ENCODE peak calls at places on chromosomes 3 and 15, in four cellular contexts. E, A, J and W are unnamed samples.

GRCh38 chr3:90091557-90091956 is 984.1 kb downstream of the EPHA3 start:
- DNase-seq in J (peak), A (no peak), E (no peak), W (peak)

GRCh38 chr15:67512140-67512539 is 8.8 kb upstream of the C15orf61 start:
- DNase-seq in E (no peak), A (no peak), J (no peak), W (no peak)

GRCh38 chr3:38003371-38003816 is 12.8 kb downstream of the VILL start:
- DNase-seq in E (no peak), J (peak), A (peak), W (peak)

GRCh38 chr15:98914626-98915025 is 93.0 kb downstream of the PGPEP1L start:
- DNase-seq in E (no peak), A (no peak), J (no peak), W (no peak)

GRCh38 chr15:47415539-47415971 is 301.8 kb upstream of the SEMA6D start:
- DNase-seq in J (peak), A (no peak), E (no peak), W (no peak)

GRCh38 chr3:58898513-58898912 is 151.3 kb downstream of the CFAP20DC start:
- DNase-seq in A (no peak), E (no peak), J (no peak), W (no peak)

GRCh38 chr3:62226601-62227339 is 146.6 kb downstream of the FEZF2 start:
- DNase-seq in J (no peak), A (no peak), E (no peak), W (no peak)

GRCh38 chr3:8589880-8590556 is 54.6 kb downstream of the SSUH2 start:
- DNase-seq in A (no peak), J (no peak), E (no peak), W (no peak)

GRCh38 chr15:58923696-58924300 is 9.7 kb downstream of the SLTM start:
- DNase-seq in J (no peak), E (no peak), A (no peak), W (no peak)

GRCh38 chr15:57607570-57608000 is 15.9 kb downstream of the MYZAP start:
- DNase-seq in E (no peak), A (no peak), J (peak), W (no peak)

GRCh38 chr3:153315781-153316180 is 153.8 kb downstream of the RAP2B start:
- DNase-seq in E (no peak), A (no peak), J (no peak), W (no peak)

GRCh38 chr3:5463986-5464385 is 276.5 kb downstream of the EDEM1 start:
- DNase-seq in A (no peak), E (no peak), J (no peak), W (no peak)

GRCh38 chr3:188707396-188708288 is 464.1 kb upstream of the TPRG1 start:
- DNase-seq in E (no peak), J (peak), A (no peak), W (no peak)

GRCh38 chr3:115836944-115837343 is 213.6 kb downstream of the GAP43 start:
- DNase-seq in J (no peak), A (peak), E (no peak), W (peak)

GRCh38 chr3:184172681-184173373 is 1.8 kb upstream of the AP2M1 start:
- DNase-seq in J (no peak), E (no peak), A (no peak), W (no peak)

GRCh38 chr3:187975571-187976360 is 178.2 kb upstream of the LPP start:
- DNase-seq in E (no peak), A (no peak), J (no peak), W (no peak)

GRCh38 chr3:13018039-13018431 is 55.2 kb downstream of the IQSEC1 start:
- DNase-seq in J (no peak), E (no peak), A (no peak), W (no peak)

GRCh38 chr15:50166216-50166615 is 15.8 kb upstream of the SLC27A2 start:
- DNase-seq in J (no peak), E (no peak), A (no peak), W (no peak)

GRCh38 chr3:157160652-157161480 is 919 bp upstream of the CCNL1 start:
- DNase-seq in E (no peak), J (peak), A (peak), W (peak)

GRCh38 chr3:32325957-32326356 is 65.7 kb upstream of the CMTM7 start:
- DNase-seq in J (no peak), A (no peak), E (no peak), W (no peak)

GRCh38 chr15:100265641-100266035 is 76.1 kb downstream of the ADAMTS17 start:
- DNase-seq in E (no peak), A (no peak), J (no peak), W (no peak)

GRCh38 chr15:36757189-36757814 is 177.9 kb downstream of the CDIN1 start:
- DNase-seq in J (no peak), A (no peak), E (no peak), W (no peak)

GRCh38 chr15:69895202-69895601 is 202.5 kb downstream of the TLE3 start:
- DNase-seq in A (no peak), E (no peak), J (no peak), W (no peak)

GRCh38 chr3:177622520-177622919 is 425.2 kb upstream of the TBL1XR1 start:
- DNase-seq in E (no peak), J (no peak), A (no peak), W (peak)

GRCh38 chr3:177629276-177629675 is 432.0 kb upstream of the TBL1XR1 start:
- DNase-seq in A (no peak), J (no peak), E (no peak), W (no peak)

GRCh38 chr3:177622982-177623617 is 425.8 kb upstream of the TBL1XR1 start:
- DNase-seq in J (no peak), A (no peak), E (no peak), W (no peak)

GRCh38 chr3:177626014-177626413 is 428.7 kb upstream of the TBL1XR1 start:
- DNase-seq in A (no peak), J (no peak), E (no peak), W (no peak)

DNA sequence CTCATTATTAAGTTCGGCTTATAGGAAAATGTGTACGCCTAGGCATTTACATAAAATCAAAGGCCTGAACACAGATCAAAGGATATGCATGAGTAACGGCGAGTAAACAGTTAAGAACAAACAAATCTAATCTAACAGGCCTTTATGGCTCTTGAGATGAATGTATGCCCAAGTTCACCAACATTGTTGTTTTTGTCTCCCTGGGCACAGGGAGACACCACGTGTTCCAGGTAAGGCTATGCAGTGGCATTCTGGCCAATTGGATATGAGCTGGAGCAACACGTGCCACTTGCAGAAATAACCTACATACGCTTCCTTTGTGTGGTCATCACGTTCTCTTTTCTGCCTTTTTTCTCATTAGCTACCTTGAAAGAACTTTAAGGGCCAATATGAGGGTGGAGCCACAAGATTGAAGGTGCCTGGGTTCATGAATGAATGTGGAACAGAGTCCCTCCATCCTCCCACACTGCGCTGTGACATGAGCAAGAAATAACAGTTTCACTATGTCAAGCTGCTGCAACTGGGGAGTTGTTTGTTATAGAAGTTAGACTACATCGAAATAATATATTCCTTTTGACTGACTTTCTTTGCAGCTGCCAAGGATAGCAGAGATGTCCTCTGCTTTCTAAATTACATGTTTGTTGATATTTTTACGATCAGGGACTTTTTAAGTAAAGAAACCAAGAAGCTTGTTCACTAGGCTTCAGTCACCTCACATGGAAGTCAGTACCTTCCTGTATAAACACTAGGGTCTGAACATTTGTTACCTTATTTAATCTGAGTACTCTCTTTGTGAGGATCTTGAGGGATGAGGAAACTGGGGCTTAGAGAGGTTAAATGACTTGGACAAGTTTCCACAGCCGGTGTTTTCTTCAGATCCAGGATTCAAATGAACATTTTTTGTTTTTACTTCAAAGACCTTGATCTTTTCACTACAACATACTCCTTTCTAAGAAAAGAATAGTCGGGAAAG is 427.5 kb upstream of the TBL1XR1 start:
- DNase-seq in A (no peak), J (peak), E (no peak), W (no peak)
- H2AFZ ChIP-seq in A (peak), J (no peak), E (no peak), W (no peak)

GRCh38 chr3:119418091-119418512 is 45.3 kb downstream of the TMEM39A start:
- DNase-seq in A (peak), J (no peak), E (no peak), W (no peak)

GRCh38 chr3:119408243-119408950 is 55.0 kb downstream of the TMEM39A start:
- DNase-seq in A (no peak), E (peak), J (no peak), W (no peak)

GRCh38 chr3:119418641-119419040 is 44.8 kb downstream of the TMEM39A start:
- DNase-seq in E (no peak), A (peak), J (no peak), W (no peak)

GRCh38 chr3:119409844-119410243 is 53.6 kb downstream of the TMEM39A start:
- DNase-seq in A (no peak), J (no peak), E (no peak), W (no peak)

GRCh38 chr3:119413603-119414280 is 49.7 kb downstream of the TMEM39A start:
- DNase-seq in A (peak), J (no peak), E (no peak), W (peak)
- TF ChIP-seq JUNB in A (no peak), J (no peak), E (no peak), W (no peak)

DNA sequence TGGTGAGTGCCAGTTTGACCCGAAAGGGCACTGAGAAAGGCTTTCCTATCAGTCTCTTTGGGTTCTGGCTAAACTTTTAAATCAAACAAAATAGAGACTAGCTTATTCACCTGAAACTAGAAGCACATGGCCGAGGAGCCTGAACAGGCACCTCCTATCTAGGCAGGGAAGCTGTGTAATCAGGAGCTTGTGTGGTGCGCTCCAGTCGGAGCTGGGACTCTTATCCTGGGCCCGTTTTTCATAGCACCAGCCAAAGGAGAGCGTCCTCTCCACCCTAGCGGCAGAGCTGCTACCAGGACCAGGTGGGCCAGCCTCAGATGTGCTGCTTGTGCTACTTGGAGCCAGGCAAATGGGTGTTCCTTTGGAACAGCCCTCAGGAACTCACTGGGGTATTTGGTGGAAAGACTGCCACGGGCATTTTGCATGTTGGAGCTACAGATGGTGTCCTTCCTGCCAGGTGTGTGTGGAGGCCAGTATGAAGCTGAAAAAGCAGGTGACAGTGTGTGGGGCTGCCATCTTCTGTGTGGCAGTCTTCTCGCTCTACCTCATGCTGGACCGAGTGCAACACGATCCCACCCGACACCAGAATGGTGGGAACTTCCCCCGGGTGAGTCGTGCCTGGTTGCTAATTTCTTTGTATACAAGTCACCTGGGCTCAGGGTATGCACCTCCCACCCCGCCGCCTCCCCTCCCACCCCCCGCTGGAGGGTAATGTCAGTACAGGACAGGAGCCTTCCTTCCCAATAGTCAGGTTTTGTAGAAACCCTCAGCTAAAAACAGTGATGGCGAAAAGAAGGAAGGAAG is 833 bp downstream of the MAN2A2 start:
- DNase-seq in E (no peak), J (peak), A (peak), W (peak)
- H3K4me3 ChIP-seq in E (peak), J (peak), A (peak), W (peak)

GRCh38 chr3:14453368-14453710 is 50.9 kb downstream of the SLC6A6 start:
- DNase-seq in E (no peak), J (no peak), A (no peak), W (no peak)
- H2AFZ ChIP-seq in E (no peak), J (no peak), A (no peak), W (no peak)

GRCh38 chr15:33068531-33068990 is 126.0 kb downstream of the FMN1 start:
- DNase-seq in A (no peak), J (peak), E (no peak), W (peak)
- TF ChIP-seq JUNB in A (no peak), J (no peak), E (no peak), W (no peak)

GRCh38 chr3:107130089-107130700 is 247.0 kb upstream of the CCDC54 start:
- DNase-seq in E (no peak), A (no peak), J (no peak), W (no peak)

GRCh38 chr3:107124885-107125284 is 252.4 kb upstream of the CCDC54 start:
- DNase-seq in A (peak), J (no peak), E (no peak), W (no peak)

GRCh38 chr3:107133891-107134290 is 243.3 kb upstream of the CCDC54 start:
- DNase-seq in E (no peak), J (no peak), A (no peak), W (no peak)

GRCh38 chr3:107132674-107133073 is 244.6 kb upstream of the CCDC54 start:
- DNase-seq in A (peak), J (no peak), E (no peak), W (no peak)

DNA sequence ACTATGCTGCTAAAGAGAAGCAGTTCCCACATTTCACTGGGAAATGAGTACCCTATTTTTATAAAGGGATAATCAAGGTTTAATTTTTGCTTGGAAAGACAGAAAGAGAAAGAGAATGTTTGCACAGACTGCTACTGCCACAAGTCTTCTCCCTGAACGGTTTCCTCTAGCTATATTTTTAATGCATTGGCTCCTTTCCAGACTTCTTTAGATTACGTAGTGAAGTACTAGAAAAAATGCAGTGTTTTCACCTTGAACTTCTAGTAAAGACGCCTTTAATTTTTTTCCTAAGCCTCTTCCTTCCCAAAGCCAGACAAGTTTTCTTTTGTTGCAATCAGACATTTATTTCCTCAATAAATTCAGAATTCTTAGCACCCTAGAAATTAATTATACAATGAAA is 248.3 kb upstream of the CCDC54 start:
- DNase-seq in A (no peak), E (no peak), J (no peak), W (no peak)
- H3K4me3 ChIP-seq in A (no peak), E (no peak), J (no peak), W (no peak)

DNA sequence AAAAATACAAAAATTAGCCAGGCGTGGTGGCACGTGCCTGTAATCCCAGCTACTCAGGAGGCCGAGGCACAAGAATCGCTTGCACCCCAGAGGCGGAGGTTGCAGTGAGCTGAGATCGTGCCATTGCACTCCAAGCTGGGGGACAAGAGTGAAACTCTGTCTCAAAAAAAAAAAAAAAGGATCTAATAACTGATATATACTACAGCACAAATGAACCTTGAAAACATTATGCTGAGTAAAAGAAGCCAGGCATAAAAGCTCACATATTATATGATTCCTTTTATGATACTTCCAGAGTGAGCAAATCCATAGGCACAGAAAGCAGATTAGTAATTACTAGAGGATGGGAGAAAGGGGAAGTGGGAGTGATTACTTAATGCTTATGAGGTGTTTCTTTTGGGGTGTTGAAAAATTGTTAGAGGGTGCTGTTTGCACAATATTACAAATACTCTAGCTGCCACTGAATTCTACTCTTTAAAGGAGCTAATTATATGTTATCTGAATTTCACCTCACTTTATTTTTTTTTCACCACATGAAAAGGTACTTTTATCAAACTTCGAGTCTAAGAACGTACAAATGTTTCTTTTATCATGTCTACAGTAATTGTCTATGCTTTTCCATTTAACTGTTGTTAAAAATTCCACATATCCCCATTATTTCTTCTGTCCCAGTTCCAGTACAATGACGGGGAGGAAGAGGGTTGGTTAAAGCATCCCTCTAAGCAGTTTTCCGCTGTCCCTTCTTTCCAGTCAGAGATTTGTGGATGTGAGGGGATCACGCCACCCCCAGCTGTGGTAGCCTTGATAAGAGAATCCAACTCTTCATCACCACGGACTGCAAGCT is 77.7 kb upstream of the FAM174B start:
- DNase-seq in J (no peak), E (no peak), A (no peak), W (no peak)
- H2AFZ ChIP-seq in J (no peak), E (peak), A (peak), W (peak)

DNA sequence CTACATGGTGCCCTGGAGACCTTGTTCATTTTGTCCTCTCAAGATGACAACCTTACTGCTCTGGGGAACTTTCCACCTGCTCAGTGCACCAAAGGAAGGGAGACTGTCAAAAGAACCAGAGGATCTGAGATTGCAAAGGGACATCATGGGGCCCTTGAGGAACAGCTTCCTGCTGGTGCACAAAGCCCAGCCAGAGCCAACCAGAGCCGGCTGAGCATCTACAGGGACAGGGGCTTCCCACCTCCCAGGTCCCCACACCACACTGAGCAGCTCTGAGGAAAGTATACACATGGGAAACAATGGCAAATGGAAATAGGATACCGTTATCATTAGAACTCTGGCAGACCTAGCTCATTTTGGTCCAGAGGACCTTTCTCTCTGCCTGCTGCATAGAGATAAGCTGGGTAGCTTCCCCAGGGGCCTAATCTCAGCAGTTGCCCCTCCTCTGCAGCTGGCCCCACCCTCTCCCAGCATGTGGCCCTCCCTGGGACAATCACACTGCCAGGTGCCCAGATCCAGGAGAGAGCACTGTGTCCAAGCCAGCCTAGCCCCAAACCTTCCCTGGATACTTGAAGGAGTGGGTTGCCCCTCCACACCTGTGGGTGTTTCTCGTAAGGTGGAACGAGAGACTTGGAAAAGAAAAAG is 123.4 kb upstream of the PRR20G start:
- DNase-seq in A (peak), E (no peak), J (no peak), W (no peak)
- TF ChIP-seq JUNB in A (no peak), E (no peak), J (no peak), W (no peak)